ENCODE peak calls at places on chromosomes 16 and 17, in four cellular contexts. One of them, this sample, is unnamed.
A peak's percentile ranks its signal among the peaks of the same experiment; 100 is the strongest.

GRCh38 chr17:79991924-79992656 is 43.6 kb downstream of the TBC1D16 start:
- DNase-seq in HCT116: no peak
- DNase-seq in HepG2: peak; percentile 91
- DNase-seq in H1: no peak
- DNase-seq in this sample: no peak

GRCh38 chr17:37392024-37392590 is 14.5 kb downstream of the ACACA start:
- DNase-seq in HCT116: no peak
- DNase-seq in HepG2: no peak
- DNase-seq in H1: no peak
- DNase-seq in this sample: no peak

GRCh38 chr16:53511403-53512280 is 8.6 kb upstream of the AKTIP start:
- DNase-seq in H1: no peak
- DNase-seq in HCT116: no peak
- DNase-seq in HepG2: peak; percentile 98
- DNase-seq in this sample: no peak

GRCh38 chr17:2239170-2239551 is 64.4 kb downstream of the SMG6 start:
- DNase-seq in HCT116: no peak
- DNase-seq in H1: no peak
- DNase-seq in HepG2: no peak
- DNase-seq in this sample: no peak

GRCh38 chr16:56871172-56871593 is 6.2 kb downstream of the SLC12A3 start:
- DNase-seq in H1: no peak
- DNase-seq in HepG2: peak; percentile 31
- DNase-seq in HCT116: no peak
- DNase-seq in this sample: no peak

GRCh38 chr17:58492238-58493121 is 4.3 kb upstream of the HSF5 start:
- DNase-seq in H1: peak; percentile 6
- DNase-seq in HCT116: no peak
- DNase-seq in HepG2: no peak
- DNase-seq in this sample: peak; percentile 80

GRCh38 chr17:3400008-3400407 is 1.8 kb upstream of the OR1E1 start:
- DNase-seq in H1: no peak
- DNase-seq in HepG2: no peak
- DNase-seq in HCT116: no peak
- DNase-seq in this sample: no peak

GRCh38 chr16:85798901-85799496 is 345 bp downstream of the EMC8 start:
- DNase-seq in HCT116: no peak
- DNase-seq in H1: peak; percentile 57
- DNase-seq in HepG2: no peak
- DNase-seq in this sample: peak; percentile 87

GRCh38 chr16:11100239-11100750 is 155.7 kb downstream of the SOCS1 start:
- DNase-seq in HCT116: peak; percentile 23
- DNase-seq in H1: peak; percentile 60
- DNase-seq in HepG2: no peak
- DNase-seq in this sample: peak; percentile 91

GRCh38 chr17:37177234-37177633 is 198.6 kb upstream of the C17orf78 start:
- DNase-seq in HCT116: no peak
- DNase-seq in HepG2: no peak
- DNase-seq in H1: no peak
- DNase-seq in this sample: no peak

GRCh38 chr16:8852534-8852933 is 16.3 kb downstream of the CARHSP1 start:
- DNase-seq in HCT116: no peak
- DNase-seq in HepG2: no peak
- DNase-seq in H1: no peak
- DNase-seq in this sample: no peak

GRCh38 chr16:10577305-10578202 is 2.8 kb downstream of the EMP2 start:
- DNase-seq in H1: no peak
- DNase-seq in HCT116: no peak
- DNase-seq in HepG2: no peak
- DNase-seq in this sample: no peak

GRCh38 chr17:73770849-73771229 is 126.6 kb upstream of the SDK2 start:
- DNase-seq in HCT116: no peak
- DNase-seq in H1: no peak
- DNase-seq in HepG2: no peak
- DNase-seq in this sample: no peak

GRCh38 chr16:88688013-88688778 is 1.9 kb upstream of the SNAI3 start:
- DNase-seq in HepG2: no peak
- DNase-seq in H1: no peak
- DNase-seq in HCT116: no peak
- DNase-seq in this sample: peak; percentile 98

GRCh38 chr17:45096141-45096540 is 35.0 kb downstream of the NMT1 start:
- DNase-seq in H1: no peak
- DNase-seq in HepG2: peak; percentile 41
- DNase-seq in HCT116: peak; percentile 13
- DNase-seq in this sample: no peak

GRCh38 chr17:4364622-4365041 is 1.8 kb downstream of the UBE2G1 start:
- DNase-seq in HepG2: no peak
- DNase-seq in HCT116: no peak
- DNase-seq in H1: no peak
- DNase-seq in this sample: no peak

GRCh38 chr17:4513113-4514032 is 14.7 kb downstream of the SPNS2 start:
- DNase-seq in HCT116: no peak
- DNase-seq in HepG2: no peak
- DNase-seq in H1: no peak
- DNase-seq in this sample: no peak

GRCh38 chr17:80524150-80524712 is 20.4 kb upstream of the RPTOR start:
- DNase-seq in HCT116: no peak
- DNase-seq in H1: no peak
- DNase-seq in HepG2: no peak
- DNase-seq in this sample: no peak

GRCh38 chr17:80640379-80641071 is 95.9 kb downstream of the RPTOR start:
- DNase-seq in H1: no peak
- DNase-seq in HCT116: no peak
- DNase-seq in HepG2: no peak
- DNase-seq in this sample: no peak

GRCh38 chr16:86581458-86581857 is 3.1 kb downstream of the FOXL1 start:
- DNase-seq in H1: no peak
- DNase-seq in HCT116: no peak
- DNase-seq in HepG2: no peak
- DNase-seq in this sample: no peak

GRCh38 chr17:17180141-17180603 is 26.0 kb downstream of the PLD6 start:
- DNase-seq in HCT116: no peak
- DNase-seq in H1: no peak
- DNase-seq in HepG2: no peak
- DNase-seq in this sample: no peak

GRCh38 chr17:17151055-17151454 is 55.1 kb downstream of the PLD6 start:
- DNase-seq in H1: no peak
- DNase-seq in HepG2: no peak
- DNase-seq in HCT116: no peak
- DNase-seq in this sample: no peak

GRCh38 chr16:86462334-86463084 is 47.8 kb upstream of the FOXF1 start:
- DNase-seq in HepG2: no peak
- DNase-seq in H1: no peak
- DNase-seq in HCT116: no peak
- DNase-seq in this sample: no peak

GRCh38 chr16:47033176-47033575 is 59.7 kb upstream of the DNAJA2 start:
- DNase-seq in H1: no peak
- DNase-seq in HepG2: no peak
- DNase-seq in HCT116: no peak
- DNase-seq in this sample: no peak

GRCh38 chr17:45018514-45019176 is 32.8 kb downstream of the DCAKD start:
- DNase-seq in HepG2: no peak
- DNase-seq in HCT116: no peak
- DNase-seq in H1: no peak
- DNase-seq in this sample: peak; percentile 72

GRCh38 chr17:2351269-2351668 is 14.0 kb downstream of the SGSM2 start:
- DNase-seq in HepG2: no peak
- DNase-seq in HCT116: no peak
- DNase-seq in H1: no peak
- DNase-seq in this sample: no peak

GRCh38 chr17:7703584-7704574 is 1.1 kb upstream of the EFNB3 start:
- DNase-seq in HepG2: peak; percentile 18
- DNase-seq in HCT116: no peak
- DNase-seq in H1: peak; percentile 77
- DNase-seq in this sample: peak; percentile 36

GRCh38 chr16:19118938-19119431 is 5.2 kb downstream of the ITPRIPL2 start:
- DNase-seq in HCT116: no peak
- DNase-seq in H1: no peak
- DNase-seq in HepG2: no peak
- DNase-seq in this sample: peak; percentile 73

GRCh38 chr16:67673712-67674580 is 7.3 kb downstream of the C16orf86 start:
- DNase-seq in HepG2: no peak
- DNase-seq in H1: no peak
- DNase-seq in HCT116: no peak
- DNase-seq in this sample: no peak

DNA sequence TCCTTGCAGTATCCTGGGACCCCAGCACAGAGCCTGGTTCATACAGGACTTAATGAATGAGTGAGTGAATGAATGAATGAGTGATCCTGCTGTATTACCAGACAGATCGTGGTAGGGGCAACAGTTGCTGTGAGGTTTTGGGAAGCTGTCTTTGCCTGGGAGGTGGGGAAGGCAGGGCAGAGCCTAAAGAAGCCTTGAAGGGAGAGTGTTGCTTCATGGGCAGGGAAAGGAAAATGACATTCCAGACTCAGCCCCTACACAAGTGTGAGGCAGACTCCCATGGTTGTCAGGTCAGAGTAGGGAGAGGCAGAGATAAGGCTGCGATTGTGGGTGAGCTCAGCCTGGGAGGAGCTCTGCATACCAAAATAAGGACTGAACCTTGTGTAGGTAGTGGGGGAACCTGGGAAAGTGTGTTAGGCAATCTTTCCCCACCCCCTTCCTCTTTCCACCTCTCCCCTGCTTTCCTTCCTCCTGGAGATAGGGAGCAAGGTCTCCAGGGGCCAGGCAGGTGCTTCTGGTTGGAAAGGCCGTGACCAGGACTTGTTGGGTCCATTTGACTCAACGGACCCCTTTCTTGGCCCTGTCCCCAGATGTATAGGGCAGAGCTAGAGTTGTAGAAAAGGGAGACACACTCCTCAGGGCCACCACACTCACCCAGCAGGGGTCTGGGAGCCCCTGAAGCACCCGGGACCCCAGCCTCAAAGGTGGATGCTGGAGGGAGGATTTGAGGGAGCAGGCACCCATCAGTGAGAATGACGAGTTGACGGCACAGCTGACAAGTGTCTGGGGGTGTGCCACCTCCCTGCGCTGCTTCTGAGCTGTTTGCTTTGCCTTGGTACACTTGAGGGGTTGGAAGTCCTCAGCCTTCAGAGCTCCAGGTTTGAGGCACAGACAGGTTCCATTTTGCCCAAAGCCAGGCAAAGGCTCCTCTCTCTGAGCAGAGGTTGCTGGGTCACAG is 18.5 kb upstream of the TOB1 start:
- DNase-seq in H1: no peak
- DNase-seq in HCT116: no peak
- DNase-seq in HepG2: peak; percentile 95
- DNase-seq in this sample: peak; percentile 59
- TF ChIP-seq FOSL1 in H1: no peak
- TF ChIP-seq FOSL1 in HCT116: no peak
- TF ChIP-seq FOSL1 in HepG2: no peak
- TF ChIP-seq FOSL1 in this sample: no peak

DNA sequence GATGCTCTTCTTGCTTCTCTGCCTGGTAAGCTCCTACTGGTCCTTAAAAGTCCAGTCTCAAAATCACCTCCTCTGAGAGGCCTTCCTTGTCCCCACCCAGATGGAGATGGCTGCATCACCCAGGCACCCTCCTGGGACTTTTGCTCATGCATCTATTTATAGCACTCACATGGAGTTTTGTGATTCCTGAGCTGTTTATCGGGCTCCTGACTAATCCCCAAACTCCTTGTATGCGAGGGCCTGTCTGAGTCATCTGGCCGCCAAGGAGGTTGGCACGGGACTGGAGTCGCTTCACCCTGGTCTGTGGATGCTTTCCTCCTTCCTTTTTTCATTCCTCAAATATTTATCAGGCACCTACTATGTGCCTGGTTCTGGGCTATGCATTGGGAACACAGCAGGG is 2.3 kb upstream of the MAP2K3 start:
- DNase-seq in HCT116: peak; percentile 67
- DNase-seq in HepG2: no peak
- DNase-seq in H1: no peak
- DNase-seq in this sample: no peak
- TF ChIP-seq FOSL1 in HCT116: peak; percentile 79
- TF ChIP-seq FOSL1 in HepG2: no peak
- TF ChIP-seq FOSL1 in H1: no peak
- TF ChIP-seq FOSL1 in this sample: peak; percentile 82

GRCh38 chr17:48952904-48953303 is 8.3 kb upstream of the SNF8 start:
- DNase-seq in HCT116: no peak
- DNase-seq in H1: no peak
- DNase-seq in HepG2: no peak
- DNase-seq in this sample: no peak

GRCh38 chr17:48951572-48951971 is 6.9 kb upstream of the SNF8 start:
- DNase-seq in HepG2: no peak
- DNase-seq in H1: no peak
- DNase-seq in HCT116: no peak
- DNase-seq in this sample: no peak

DNA sequence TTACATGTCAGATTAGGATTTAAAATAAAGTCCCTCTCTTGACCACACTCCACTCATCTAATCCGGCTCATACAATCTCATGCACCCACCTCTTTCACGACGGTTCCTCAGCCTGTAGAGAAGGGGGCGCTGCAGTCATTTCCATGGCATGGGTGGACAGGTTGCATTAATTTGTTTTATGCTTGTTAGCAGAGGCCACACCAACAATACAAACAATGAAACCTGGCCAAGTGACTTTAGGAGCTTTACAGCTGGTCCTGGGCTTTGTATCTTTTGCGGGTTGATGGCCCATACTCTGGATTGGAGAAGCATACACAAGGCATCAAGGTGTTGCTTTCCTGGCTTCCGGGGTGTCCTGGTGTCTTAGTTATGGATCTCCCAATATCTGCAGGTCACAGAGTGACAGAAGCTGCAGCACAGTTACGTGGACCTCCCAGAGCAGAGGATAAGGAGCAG is 9.7 kb upstream of the SNF8 start:
- DNase-seq in HepG2: peak; percentile 79
- DNase-seq in H1: peak; percentile 70
- DNase-seq in HCT116: peak; percentile 69
- DNase-seq in this sample: peak; percentile 46
- TF ChIP-seq FOSL1 in HepG2: no peak
- TF ChIP-seq FOSL1 in H1: no peak
- TF ChIP-seq FOSL1 in HCT116: no peak
- TF ChIP-seq FOSL1 in this sample: no peak

GRCh38 chr17:6040473-6040872 is 29.7 kb upstream of the WSCD1 start:
- DNase-seq in H1: no peak
- DNase-seq in HepG2: no peak
- DNase-seq in HCT116: no peak
- DNase-seq in this sample: no peak

GRCh38 chr17:6041261-6041660 is 28.9 kb upstream of the WSCD1 start:
- DNase-seq in H1: no peak
- DNase-seq in HepG2: no peak
- DNase-seq in HCT116: no peak
- DNase-seq in this sample: no peak

DNA sequence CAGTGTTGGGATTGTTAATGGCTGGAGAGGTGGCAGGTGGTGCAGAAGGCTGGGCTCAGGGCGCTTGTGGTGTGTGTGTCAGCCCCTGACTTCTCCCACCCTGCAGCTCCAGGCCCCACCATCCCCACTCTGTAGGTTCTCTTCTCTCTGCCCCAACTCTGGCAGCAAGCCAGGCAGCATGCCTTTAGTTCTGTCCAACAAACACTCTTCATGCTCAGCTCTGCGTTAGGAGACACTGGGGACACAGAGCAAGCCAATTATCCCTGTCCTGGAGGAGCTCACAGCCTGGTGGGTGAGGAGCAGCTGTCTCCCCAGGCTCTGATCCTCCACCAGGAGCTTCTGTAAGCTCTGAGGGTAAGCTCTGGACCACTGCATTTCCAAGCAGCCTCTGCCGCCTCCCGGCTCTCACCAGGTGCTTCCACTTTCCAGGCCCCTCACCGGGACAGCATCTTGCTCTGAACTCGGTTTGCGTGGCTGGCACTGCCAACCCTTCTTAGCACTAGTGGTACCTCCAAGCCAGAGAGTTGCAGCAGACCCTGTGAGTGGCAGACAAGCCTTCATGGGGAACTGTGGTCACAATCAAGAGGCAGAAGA is 34.3 kb upstream of the WSCD1 start:
- DNase-seq in H1: no peak
- DNase-seq in HCT116: no peak
- DNase-seq in HepG2: no peak
- DNase-seq in this sample: no peak
- TF ChIP-seq FOSL1 in H1: no peak
- TF ChIP-seq FOSL1 in HCT116: no peak
- TF ChIP-seq FOSL1 in HepG2: no peak
- TF ChIP-seq FOSL1 in this sample: no peak